ENCODE peak calls at places on chromosomes 13 and 19, in six cellular contexts. One of them, this sample, is unnamed.

GRCh38 chr13:105979586-105979985 is 555.9 kb downstream of the EFNB2 start:
- DNase-seq in neural crest cell: no peak
- DNase-seq in GM20000: no peak
- DNase-seq in astrocyte of the spinal cord: no peak
- DNase-seq in nephron progenitor cell: peak
- DNase-seq in CD4-positive, alpha-beta T cell: no peak
- DNase-seq in this sample: no peak

GRCh38 chr19:35295453-35295791 is 3.5 kb downstream of the MAG start:
- DNase-seq in neural crest cell: no peak
- DNase-seq in GM20000: no peak
- DNase-seq in CD4-positive, alpha-beta T cell: no peak
- DNase-seq in nephron progenitor cell: no peak
- DNase-seq in astrocyte of the spinal cord: no peak
- DNase-seq in this sample: no peak

GRCh38 chr13:43694265-43694664 is 92.5 kb downstream of the ENOX1 start:
- DNase-seq in neural crest cell: no peak
- DNase-seq in GM20000: no peak
- DNase-seq in CD4-positive, alpha-beta T cell: no peak
- DNase-seq in nephron progenitor cell: no peak
- DNase-seq in astrocyte of the spinal cord: no peak
- DNase-seq in this sample: no peak

GRCh38 chr13:97394542-97394941 is 39.4 kb upstream of the RAP2A start:
- DNase-seq in CD4-positive, alpha-beta T cell: no peak
- DNase-seq in astrocyte of the spinal cord: no peak
- DNase-seq in neural crest cell: no peak
- DNase-seq in GM20000: no peak
- DNase-seq in nephron progenitor cell: no peak
- DNase-seq in this sample: no peak

GRCh38 chr19:38743394-38744297 is 628 bp downstream of the CAPN12 start:
- DNase-seq in neural crest cell: no peak
- DNase-seq in CD4-positive, alpha-beta T cell: no peak
- DNase-seq in astrocyte of the spinal cord: no peak
- DNase-seq in nephron progenitor cell: no peak
- DNase-seq in GM20000: no peak
- DNase-seq in this sample: no peak

GRCh38 chr19:33771308-33772101 is 25.2 kb upstream of the KCTD15 start:
- DNase-seq in astrocyte of the spinal cord: peak
- DNase-seq in CD4-positive, alpha-beta T cell: peak
- DNase-seq in GM20000: peak
- DNase-seq in nephron progenitor cell: peak
- DNase-seq in neural crest cell: peak
- DNase-seq in this sample: peak

GRCh38 chr19:708154-709141 is at the start of gene PALM:
- DNase-seq in GM20000: no peak
- DNase-seq in astrocyte of the spinal cord: no peak
- DNase-seq in neural crest cell: peak
- DNase-seq in CD4-positive, alpha-beta T cell: no peak
- DNase-seq in nephron progenitor cell: peak
- DNase-seq in this sample: no peak

GRCh38 chr19:50266896-50267295 is 62.3 kb downstream of the KCNC3 start:
- DNase-seq in CD4-positive, alpha-beta T cell: peak
- DNase-seq in nephron progenitor cell: peak
- DNase-seq in astrocyte of the spinal cord: no peak
- DNase-seq in neural crest cell: no peak
- DNase-seq in GM20000: no peak
- DNase-seq in this sample: peak

GRCh38 chr13:104297075-104297474 is 1230.9 kb upstream of the SLC10A2 start:
- DNase-seq in neural crest cell: no peak
- DNase-seq in astrocyte of the spinal cord: no peak
- DNase-seq in GM20000: no peak
- DNase-seq in nephron progenitor cell: no peak
- DNase-seq in CD4-positive, alpha-beta T cell: no peak
- DNase-seq in this sample: no peak

GRCh38 chr19:43618921-43619261 is 538 bp downstream of the ZNF428 start:
- DNase-seq in GM20000: peak
- DNase-seq in CD4-positive, alpha-beta T cell: no peak
- DNase-seq in nephron progenitor cell: no peak
- DNase-seq in astrocyte of the spinal cord: no peak
- DNase-seq in neural crest cell: peak
- DNase-seq in this sample: peak

GRCh38 chr19:1873524-1874473 is 10.4 kb upstream of the KLF16 start:
- DNase-seq in GM20000: no peak
- DNase-seq in nephron progenitor cell: no peak
- DNase-seq in astrocyte of the spinal cord: no peak
- DNase-seq in CD4-positive, alpha-beta T cell: no peak
- DNase-seq in neural crest cell: no peak
- DNase-seq in this sample: no peak

GRCh38 chr19:42402376-42403116 is 12.4 kb upstream of the CNFN start:
- DNase-seq in CD4-positive, alpha-beta T cell: no peak
- DNase-seq in GM20000: no peak
- DNase-seq in astrocyte of the spinal cord: no peak
- DNase-seq in nephron progenitor cell: no peak
- DNase-seq in neural crest cell: no peak
- DNase-seq in this sample: no peak

GRCh38 chr19:6970478-6970877 is 50.8 kb downstream of the MBD3L2B start:
- DNase-seq in nephron progenitor cell: no peak
- DNase-seq in neural crest cell: no peak
- DNase-seq in astrocyte of the spinal cord: no peak
- DNase-seq in CD4-positive, alpha-beta T cell: no peak
- DNase-seq in GM20000: no peak
- DNase-seq in this sample: no peak

GRCh38 chr19:802888-803561 is 5.8 kb downstream of the PTBP1 start:
- DNase-seq in nephron progenitor cell: peak
- DNase-seq in astrocyte of the spinal cord: no peak
- DNase-seq in CD4-positive, alpha-beta T cell: no peak
- DNase-seq in GM20000: no peak
- DNase-seq in neural crest cell: no peak
- DNase-seq in this sample: no peak

GRCh38 chr19:48190288-48191284 is 20.1 kb downstream of the ZSWIM9 start:
- DNase-seq in nephron progenitor cell: peak
- DNase-seq in astrocyte of the spinal cord: peak
- DNase-seq in GM20000: peak
- DNase-seq in CD4-positive, alpha-beta T cell: peak
- DNase-seq in neural crest cell: peak
- DNase-seq in this sample: no peak

DNA sequence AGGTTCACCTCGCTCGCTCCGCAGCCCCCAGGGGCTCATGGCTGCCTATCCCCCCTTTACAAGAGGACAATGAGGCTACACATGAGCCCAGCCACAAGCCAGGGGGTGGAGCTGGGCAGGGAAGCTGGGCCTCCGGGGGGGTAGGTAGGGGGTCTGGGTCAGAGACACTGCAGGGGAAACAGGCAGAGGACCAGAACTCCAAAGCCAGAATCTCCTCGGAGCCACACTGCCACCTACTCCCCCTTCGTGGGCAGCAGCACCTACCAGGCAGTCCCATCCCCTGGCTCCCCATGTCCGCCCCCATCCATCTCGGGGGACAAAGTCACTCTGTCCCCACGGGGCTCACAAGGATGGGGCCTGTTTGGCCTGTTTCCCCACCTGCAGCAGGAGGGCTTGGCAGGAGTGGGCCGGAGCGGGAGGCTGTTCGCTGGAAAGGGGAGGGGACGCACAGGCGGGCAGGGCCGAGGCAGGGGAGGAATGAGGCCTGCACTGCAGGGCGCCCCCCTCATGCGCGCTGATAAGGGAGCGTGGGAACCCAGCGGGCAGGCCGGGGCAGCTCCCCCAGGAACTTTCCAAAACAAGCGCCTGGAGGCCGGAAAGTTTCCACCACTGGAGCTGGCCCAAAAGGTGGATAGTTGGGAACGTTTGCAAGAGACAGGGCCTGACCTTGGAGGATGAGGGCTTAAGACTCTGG is 545 bp upstream of the ISYNA1 start:
- DNase-seq in nephron progenitor cell: peak
- DNase-seq in neural crest cell: no peak
- DNase-seq in CD4-positive, alpha-beta T cell: no peak
- DNase-seq in astrocyte of the spinal cord: peak
- DNase-seq in GM20000: no peak
- DNase-seq in this sample: no peak
- TF ChIP-seq CTCF in nephron progenitor cell: no peak
- TF ChIP-seq CTCF in neural crest cell: no peak
- TF ChIP-seq CTCF in CD4-positive, alpha-beta T cell: no peak
- TF ChIP-seq CTCF in astrocyte of the spinal cord: no peak
- TF ChIP-seq CTCF in GM20000: no peak
- TF ChIP-seq CTCF in this sample: no peak

GRCh38 chr13:113047587-113047986 is 58.0 kb upstream of the F7 start:
- DNase-seq in nephron progenitor cell: no peak
- DNase-seq in GM20000: no peak
- DNase-seq in neural crest cell: no peak
- DNase-seq in CD4-positive, alpha-beta T cell: no peak
- DNase-seq in astrocyte of the spinal cord: no peak
- DNase-seq in this sample: no peak
- TF ChIP-seq CTCF in nephron progenitor cell: no peak
- TF ChIP-seq CTCF in GM20000: no peak
- TF ChIP-seq CTCF in neural crest cell: no peak
- TF ChIP-seq CTCF in CD4-positive, alpha-beta T cell: no peak
- TF ChIP-seq CTCF in astrocyte of the spinal cord: no peak
- TF ChIP-seq CTCF in this sample: no peak

GRCh38 chr13:29923554-29924481 is 73.4 kb upstream of the UBL3 start:
- DNase-seq in nephron progenitor cell: no peak
- DNase-seq in CD4-positive, alpha-beta T cell: peak
- DNase-seq in GM20000: peak
- DNase-seq in neural crest cell: no peak
- DNase-seq in astrocyte of the spinal cord: peak
- DNase-seq in this sample: peak
- TF ChIP-seq CTCF in nephron progenitor cell: peak
- TF ChIP-seq CTCF in CD4-positive, alpha-beta T cell: peak
- TF ChIP-seq CTCF in GM20000: peak
- TF ChIP-seq CTCF in neural crest cell: peak
- TF ChIP-seq CTCF in astrocyte of the spinal cord: peak
- TF ChIP-seq CTCF in this sample: peak

GRCh38 chr13:27168870-27169525 is 2.6 kb downstream of the USP12 start:
- DNase-seq in CD4-positive, alpha-beta T cell: no peak
- DNase-seq in neural crest cell: no peak
- DNase-seq in astrocyte of the spinal cord: no peak
- DNase-seq in nephron progenitor cell: no peak
- DNase-seq in GM20000: no peak
- DNase-seq in this sample: no peak

GRCh38 chr13:27171244-27171829 is at the start of gene USP12:
- DNase-seq in astrocyte of the spinal cord: no peak
- DNase-seq in nephron progenitor cell: peak
- DNase-seq in CD4-positive, alpha-beta T cell: no peak
- DNase-seq in neural crest cell: peak
- DNase-seq in GM20000: peak
- DNase-seq in this sample: peak

GRCh38 chr13:27170221-27170520 is 1.4 kb downstream of the USP12 start:
- DNase-seq in neural crest cell: no peak
- DNase-seq in astrocyte of the spinal cord: no peak
- DNase-seq in GM20000: peak
- DNase-seq in CD4-positive, alpha-beta T cell: no peak
- DNase-seq in nephron progenitor cell: no peak
- DNase-seq in this sample: peak

GRCh38 chr13:27171830-27172494 is 351 bp upstream of the USP12 start:
- DNase-seq in CD4-positive, alpha-beta T cell: peak
- DNase-seq in nephron progenitor cell: peak
- DNase-seq in astrocyte of the spinal cord: peak
- DNase-seq in neural crest cell: peak
- DNase-seq in GM20000: peak
- DNase-seq in this sample: peak

DNA sequence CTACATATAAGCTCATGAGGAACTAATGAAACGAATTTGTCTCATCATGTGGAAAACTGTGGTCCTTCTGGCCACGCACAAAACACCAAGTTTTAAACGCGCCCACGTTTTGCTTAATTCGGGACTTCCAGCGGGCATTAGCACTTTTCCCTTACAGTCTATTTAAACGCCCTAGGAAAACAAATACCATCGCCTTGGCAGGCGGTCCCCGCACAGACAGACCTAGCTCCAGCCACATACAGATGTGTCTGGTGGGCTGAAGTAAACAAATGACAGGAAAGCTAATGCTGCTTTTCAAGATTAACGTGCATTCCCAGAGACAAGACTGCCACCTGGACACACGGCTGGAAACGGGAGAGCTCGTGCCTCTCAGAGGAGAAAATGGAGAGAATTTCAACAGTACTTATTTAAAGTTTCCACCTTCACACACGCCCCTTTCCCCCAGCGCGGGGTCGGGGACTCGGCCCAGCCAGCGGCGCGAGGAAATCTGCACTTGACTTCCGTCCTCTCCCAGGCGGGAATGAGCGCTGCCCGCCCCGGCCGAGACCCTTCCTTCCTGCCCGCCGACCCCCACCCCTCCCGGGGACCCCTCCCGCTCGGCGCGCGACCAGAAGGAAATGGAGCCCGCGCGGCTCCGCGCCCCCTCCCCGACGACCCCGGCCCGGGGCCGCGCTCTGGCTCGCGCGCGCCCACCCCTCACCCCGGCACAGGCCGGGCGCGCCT is 929 bp downstream of the USP12 start:
- DNase-seq in astrocyte of the spinal cord: peak
- DNase-seq in CD4-positive, alpha-beta T cell: peak
- DNase-seq in GM20000: peak
- DNase-seq in neural crest cell: peak
- DNase-seq in nephron progenitor cell: peak
- DNase-seq in this sample: peak
- TF ChIP-seq CTCF in astrocyte of the spinal cord: no peak
- TF ChIP-seq CTCF in CD4-positive, alpha-beta T cell: no peak
- TF ChIP-seq CTCF in GM20000: no peak
- TF ChIP-seq CTCF in neural crest cell: no peak
- TF ChIP-seq CTCF in nephron progenitor cell: no peak
- TF ChIP-seq CTCF in this sample: no peak